ENCODE peak calls at places on chromosomes 3 and 15, in four cellular contexts. G, E, C and R are unnamed samples.

GRCh38 chr3:194731496-194732073 is 45.9 kb downstream of the FAM43A start:
- DNase-seq in G (no peak), C (no peak), E (no peak), R (no peak)

GRCh38 chr3:54235998-54236397 is 113.6 kb downstream of the CACNA2D3 start:
- DNase-seq in E (no peak), G (no peak), C (no peak), R (no peak)

GRCh38 chr3:164806188-164806587 is 272.1 kb downstream of the SI start:
- DNase-seq in C (no peak), G (no peak), E (no peak), R (no peak)

GRCh38 chr3:82376883-82377282 is 615.4 kb upstream of the GBE1 start:
- DNase-seq in C (no peak), E (no peak), G (no peak), R (no peak)

GRCh38 chr3:168688267-168688666 is 592.5 kb upstream of the GOLIM4 start:
- DNase-seq in E (no peak), C (no peak), G (no peak), R (no peak)

GRCh38 chr15:75648156-75649000 is 666 bp downstream of the SNX33 start:
- DNase-seq in C (no peak), E (no peak), G (peak; percentile 73), R (peak; percentile 81)

GRCh38 chr3:140216249-140216648 is 281.3 kb downstream of the CLSTN2 start:
- DNase-seq in C (no peak), E (no peak), G (no peak), R (no peak)

GRCh38 chr15:37015025-37015424 is 85.3 kb downstream of the MEIS2 start:
- DNase-seq in C (no peak), E (peak; percentile 38), G (no peak), R (no peak)

GRCh38 chr15:80182611-80183210 is 29.9 kb downstream of the FAH start:
- DNase-seq in C (no peak), G (no peak), E (peak; percentile 60), R (no peak)

GRCh38 chr3:17013050-17013449 is 128.3 kb downstream of the PLCL2 start:
- DNase-seq in G (no peak), C (no peak), E (no peak), R (no peak)

GRCh38 chr3:190601597-190601996 is 87.7 kb downstream of the IL1RAP start:
- DNase-seq in G (no peak), E (no peak), C (no peak), R (no peak)

GRCh38 chr15:42289166-42289565 is 15.9 kb upstream of the TMEM87A start:
- DNase-seq in G (no peak), E (no peak), C (no peak), R (no peak)

GRCh38 chr15:98311566-98312188 is 336.7 kb upstream of the IGF1R start:
- DNase-seq in G (peak; percentile 88), E (peak; percentile 45), C (peak; percentile 81), R (peak; percentile 92)

GRCh38 chr3:153977148-153977547 is 144.0 kb upstream of the ARHGEF26 start:
- DNase-seq in C (no peak), E (peak; percentile 4), G (no peak), R (no peak)

GRCh38 chr15:73341886-73342600 is 26.7 kb downstream of the HCN4 start:
- DNase-seq in E (no peak), G (no peak), C (no peak), R (no peak)

GRCh38 chr15:42577514-42578031 is 2.2 kb downstream of the STARD9 start:
- DNase-seq in E (peak; percentile 49), G (no peak), C (no peak), R (no peak)

GRCh38 chr3:137692803-137693431 is 71.2 kb upstream of the SOX14 start:
- DNase-seq in C (no peak), G (no peak), E (no peak), R (no peak)

GRCh38 chr3:129656659-129657247 is 50.3 kb upstream of the PLXND1 start:
- DNase-seq in C (no peak), G (no peak), E (no peak), R (no peak)

GRCh38 chr3:161351330-161351729 is 20.0 kb downstream of the SPTSSB start:
- DNase-seq in E (no peak), G (no peak), C (no peak), R (no peak)

GRCh38 chr15:35692256-35692867 is 146.4 kb upstream of the DPH6 start:
- DNase-seq in C (no peak), E (no peak), G (no peak), R (no peak)

GRCh38 chr3:71721002-71721401 is 4.2 kb downstream of the EIF4E3 start:
- DNase-seq in E (no peak), C (no peak), G (no peak), R (no peak)

GRCh38 chr3:42520336-42520735 is 17.9 kb downstream of the VIPR1 start:
- DNase-seq in C (no peak), G (no peak), E (no peak), R (no peak)

GRCh38 chr3:35338186-35338585 is 301.1 kb upstream of the ARPP21 start:
- DNase-seq in E (no peak), G (no peak), C (no peak), R (no peak)

GRCh38 chr15:31304074-31304648 is 22.5 kb upstream of the KLF13 start:
- DNase-seq in E (no peak), C (peak; percentile 64), G (no peak), R (no peak)

GRCh38 chr3:23623841-23624240 is 181.9 kb upstream of the UBE2E1 start:
- DNase-seq in G (no peak), C (no peak), E (peak; percentile 49), R (no peak)

GRCh38 chr3:45409921-45410320 is 21.5 kb downstream of the LARS2 start:
- DNase-seq in G (no peak), E (no peak), C (no peak), R (no peak)

GRCh38 chr3:10494180-10494579 is 11.2 kb downstream of the ATP2B2 start:
- DNase-seq in E (no peak), C (no peak), G (no peak), R (no peak)

GRCh38 chr3:37536033-37536432 is 325.6 kb upstream of the CTDSPL start:
- DNase-seq in G (no peak), C (peak; percentile 79), E (no peak), R (no peak)

GRCh38 chr15:58182460-58183163 is 44.4 kb downstream of the AQP9 start:
- DNase-seq in G (peak; percentile 61), C (no peak), E (peak; percentile 19), R (peak; percentile 67)

GRCh38 chr3:13023251-13024055 is 49.8 kb downstream of the IQSEC1 start:
- DNase-seq in C (no peak), E (no peak), G (no peak), R (no peak)